ENCODE peak calls at places on chromosomes 2 and 18, in eight cellular contexts. M, Y, B, F, E, C, R and Q are unnamed samples.

GRCh38 chr2:153873062-153874048 is 1.6 kb downstream of the GALNT13 start:
- DNase-seq in C (no peak), B (no peak), F (no peak), M (no peak), Y (no peak), E (no peak), R (no peak), Q (no peak)

GRCh38 chr2:23585218-23585945 is 200.4 kb downstream of the KLHL29 start:
- DNase-seq in R (no peak), Y (no peak), E (no peak), M (no peak), B (no peak), F (no peak), C (no peak), Q (no peak)

GRCh38 chr2:46031124-46031523 is 266.1 kb upstream of the EPAS1 start:
- DNase-seq in Y (no peak), R (no peak), C (no peak), E (no peak), B (no peak), M (no peak), F (no peak), Q (no peak)

GRCh38 chr2:71669058-71669456 is 215.7 kb downstream of the DYSF start:
- DNase-seq in Y (no peak), B (no peak), E (no peak), C (peak), M (no peak), R (no peak), F (no peak), Q (no peak)

GRCh38 chr2:181575024-181575649 is 81.8 kb downstream of the CERKL start:
- DNase-seq in Y (no peak), C (no peak), F (no peak), E (no peak), B (no peak), R (no peak), M (no peak), Q (no peak)

GRCh38 chr2:26606847-26607190 is 34.3 kb downstream of the CIB4 start:
- DNase-seq in F (peak), E (no peak), R (peak), M (no peak), C (peak), Y (peak), B (no peak), Q (no peak)

GRCh38 chr18:75324686-75325257 is 102.7 kb downstream of the SMIM21 start:
- DNase-seq in F (no peak), B (no peak), M (no peak), C (no peak), E (no peak), R (no peak), Y (no peak), Q (no peak)

GRCh38 chr2:227888289-227888688 is 16.9 kb downstream of the DAW1 start:
- DNase-seq in R (peak), M (no peak), C (no peak), Y (no peak), B (peak), F (no peak), E (no peak), Q (no peak)

GRCh38 chr2:58805126-58805525 is 564.0 kb upstream of the FANCL start:
- DNase-seq in E (no peak), C (no peak), R (no peak), B (no peak), F (no peak), M (no peak), Y (no peak), Q (no peak)

GRCh38 chr2:72083751-72084583 is 63.7 kb downstream of the CYP26B1 start:
- DNase-seq in C (no peak), F (no peak), Y (no peak), M (no peak), E (no peak), B (no peak), R (no peak), Q (no peak)

GRCh38 chr2:225122582-225123486 is 80.6 kb upstream of the DOCK10 start:
- DNase-seq in M (no peak), B (no peak), C (no peak), F (no peak), E (no peak), Y (no peak), R (no peak), Q (no peak)

GRCh38 chr2:51505533-51505932 is 473.6 kb upstream of the NRXN1 start:
- DNase-seq in R (no peak), Y (no peak), F (no peak), E (no peak), M (no peak), B (no peak), C (no peak), Q (no peak)

GRCh38 chr18:49277395-49278036 is 182.9 kb downstream of the DYM start:
- DNase-seq in M (no peak), F (no peak), C (no peak), Y (no peak), R (no peak), E (no peak), B (no peak), Q (no peak)

GRCh38 chr2:102826904-102827303 is 65.1 kb downstream of the TMEM182 start:
- DNase-seq in C (no peak), F (peak), Y (no peak), M (no peak), E (no peak), R (no peak), B (no peak), Q (no peak)

GRCh38 chr18:79896746-79897145 is 54.7 kb downstream of the SLC66A2 start:
- DNase-seq in Y (no peak), C (no peak), F (no peak), B (no peak), M (no peak), R (no peak), E (no peak), Q (no peak)

GRCh38 chr2:64212801-64213321 is 68.6 kb upstream of the PELI1 start:
- DNase-seq in C (no peak), R (no peak), F (no peak), M (no peak), Y (no peak), E (peak), B (no peak), Q (no peak)

GRCh38 chr2:64213607-64214275 is 69.5 kb upstream of the PELI1 start:
- DNase-seq in R (no peak), Y (no peak), F (no peak), E (no peak), B (no peak), C (no peak), M (no peak), Q (peak)

GRCh38 chr2:64211471-64211870 is 67.3 kb upstream of the PELI1 start:
- DNase-seq in M (no peak), C (no peak), R (no peak), B (no peak), Y (no peak), E (no peak), F (no peak), Q (no peak)

GRCh38 chr2:64210816-64211215 is 66.6 kb upstream of the PELI1 start:
- DNase-seq in M (no peak), B (peak), R (no peak), C (no peak), F (no peak), Y (no peak), E (no peak), Q (no peak)

GRCh38 chr2:64212346-64212745 is 68.1 kb upstream of the PELI1 start:
- DNase-seq in M (no peak), R (no peak), B (no peak), E (no peak), C (no peak), Y (no peak), F (no peak), Q (peak)
- TF ChIP-seq POLR2AphosphoS5 in M (no peak), R (no peak), B (no peak), E (no peak), C (no peak), Y (no peak), F (no peak), Q (peak)

GRCh38 chr2:121884515-121884915 is 129.1 kb downstream of the TSN start:
- DNase-seq in C (no peak), B (no peak), R (no peak), E (no peak), F (no peak), M (no peak), Y (no peak), Q (no peak)
- TF ChIP-seq POLR2AphosphoS5 in C (no peak), B (no peak), R (no peak), E (no peak), F (no peak), M (no peak), Y (no peak), Q (no peak)

DNA sequence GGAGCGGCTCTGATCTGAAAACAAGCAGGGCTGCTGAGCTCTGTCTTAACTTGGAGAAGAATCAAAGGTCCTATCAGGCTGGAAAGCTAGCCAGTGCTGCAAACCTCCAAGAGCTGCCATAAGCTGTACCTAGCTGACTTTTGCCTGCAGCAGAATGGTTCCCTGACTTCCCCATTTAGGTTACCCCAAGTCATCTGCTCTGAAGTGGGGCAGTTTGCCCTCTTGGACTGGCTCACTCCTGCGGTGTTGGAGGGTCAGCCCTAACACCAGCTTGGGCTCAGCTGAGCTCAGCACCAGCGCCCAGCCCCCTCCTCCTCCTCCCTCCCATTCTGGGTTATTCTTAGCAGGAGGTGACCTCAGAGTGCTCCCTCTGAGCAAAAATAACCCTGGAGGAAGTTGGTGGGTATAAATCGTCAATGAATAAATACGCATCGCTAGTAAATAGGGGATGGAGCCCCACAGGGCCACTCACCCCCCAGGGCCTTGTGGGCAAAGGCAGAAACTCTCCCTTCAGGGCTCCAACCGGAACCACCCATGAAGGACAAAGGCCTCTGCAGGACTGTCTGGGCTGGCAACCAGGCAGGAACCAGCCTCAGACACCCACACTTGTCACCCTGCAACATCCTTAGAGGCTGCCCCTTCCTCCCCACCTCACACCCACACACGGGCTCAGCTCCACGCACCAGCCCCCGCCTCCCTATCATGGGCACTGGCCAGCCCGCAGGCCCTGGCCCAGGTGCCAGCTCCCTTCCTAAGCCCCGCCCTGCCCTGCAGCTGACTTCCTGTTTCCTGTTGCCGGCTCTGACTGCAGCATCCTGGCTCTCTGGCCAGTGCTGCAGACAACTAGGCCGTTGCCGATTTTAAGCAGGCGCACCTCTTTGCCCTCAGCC is 46.9 kb downstream of the DNMT3A start:
- DNase-seq in E (no peak), C (peak), M (no peak), F (peak), Y (peak), R (peak), B (peak), Q (peak)
- TF ChIP-seq POLR2AphosphoS5 in E (no peak), C (peak), M (no peak), F (peak), Y (no peak), R (peak), B (peak), Q (peak)

GRCh38 chr2:3377612-3378432 is at the start of gene EIPR1:
- DNase-seq in M (peak), F (peak), B (peak), Y (peak), C (peak), R (peak), E (peak), Q (peak)
- TF ChIP-seq POLR2AphosphoS5 in M (peak), F (peak), B (peak), Y (peak), C (peak), R (peak), E (peak), Q (peak)

GRCh38 chr2:38959938-38960608 is 70.4 kb downstream of the ARHGEF33 start:
- DNase-seq in F (peak), E (no peak), R (no peak), Y (peak), B (peak), C (peak), M (no peak), Q (no peak)
- TF ChIP-seq POLR2AphosphoS5 in F (peak), E (no peak), R (no peak), Y (no peak), B (no peak), C (no peak), M (no peak), Q (no peak)